ENCODE peak calls at places on chromosome 3, in ten cellular contexts. One of them, this sample, is unnamed.

GRCh38 chr3:119602676-119603075 is 5.0 kb downstream of the PLA1A start:
- DNase-seq in bronchial epithelial cell: no peak
- DNase-seq in K562: no peak
- DNase-seq in A549: no peak
- DNase-seq in HepG2: no peak
- DNase-seq in astrocyte of the spinal cord: no peak
- DNase-seq in NB4: no peak
- DNase-seq in IMR-90: no peak
- DNase-seq in AG09309: no peak
- DNase-seq in cardiac fibroblast: no peak
- DNase-seq in this sample: no peak

GRCh38 chr3:107679911-107680310 is 157.1 kb downstream of the BBX start:
- DNase-seq in bronchial epithelial cell: no peak
- DNase-seq in K562: no peak
- DNase-seq in A549: no peak
- DNase-seq in HepG2: no peak
- DNase-seq in astrocyte of the spinal cord: peak; percentile 17
- DNase-seq in NB4: no peak
- DNase-seq in IMR-90: no peak
- DNase-seq in AG09309: no peak
- DNase-seq in cardiac fibroblast: no peak
- DNase-seq in this sample: no peak

GRCh38 chr3:39147711-39148115 is 5.7 kb downstream of the CSRNP1 start:
- DNase-seq in bronchial epithelial cell: no peak
- DNase-seq in K562: no peak
- DNase-seq in A549: no peak
- DNase-seq in HepG2: no peak
- DNase-seq in astrocyte of the spinal cord: peak; percentile 67
- DNase-seq in NB4: peak; percentile 72
- DNase-seq in IMR-90: peak; percentile 55
- DNase-seq in AG09309: no peak
- DNase-seq in cardiac fibroblast: peak; percentile 69
- DNase-seq in this sample: peak; percentile 66

GRCh38 chr3:183698760-183699159 is 1.2 kb downstream of the YEATS2 start:
- DNase-seq in bronchial epithelial cell: peak; percentile 31
- DNase-seq in K562: no peak
- DNase-seq in A549: no peak
- DNase-seq in HepG2: no peak
- DNase-seq in astrocyte of the spinal cord: peak; percentile 36
- DNase-seq in NB4: peak; percentile 74
- DNase-seq in IMR-90: peak; percentile 33
- DNase-seq in AG09309: no peak
- DNase-seq in cardiac fibroblast: peak; percentile 49
- DNase-seq in this sample: no peak

GRCh38 chr3:108501538-108501937 is 8.9 kb downstream of the MYH15 start:
- DNase-seq in bronchial epithelial cell: no peak
- DNase-seq in K562: no peak
- DNase-seq in A549: no peak
- DNase-seq in HepG2: no peak
- DNase-seq in astrocyte of the spinal cord: no peak
- DNase-seq in NB4: no peak
- DNase-seq in IMR-90: no peak
- DNase-seq in AG09309: no peak
- DNase-seq in cardiac fibroblast: no peak
- DNase-seq in this sample: no peak

GRCh38 chr3:20136231-20136630 is 49.8 kb downstream of the SGO1 start:
- DNase-seq in bronchial epithelial cell: peak; percentile 4
- DNase-seq in K562: no peak
- DNase-seq in A549: no peak
- DNase-seq in HepG2: no peak
- DNase-seq in astrocyte of the spinal cord: peak; percentile 10
- DNase-seq in NB4: no peak
- DNase-seq in IMR-90: peak; percentile 12
- DNase-seq in AG09309: no peak
- DNase-seq in cardiac fibroblast: peak; percentile 3
- DNase-seq in this sample: no peak

GRCh38 chr3:142586803-142587406 is 8.4 kb upstream of the ATR start:
- DNase-seq in bronchial epithelial cell: peak; percentile 82
- DNase-seq in K562: peak; percentile 44
- DNase-seq in A549: peak; percentile 84
- DNase-seq in HepG2: peak; percentile 85
- DNase-seq in astrocyte of the spinal cord: peak; percentile 82
- DNase-seq in NB4: peak; percentile 77
- DNase-seq in IMR-90: peak; percentile 73
- DNase-seq in AG09309: peak; percentile 67
- DNase-seq in cardiac fibroblast: peak; percentile 85
- DNase-seq in this sample: no peak

GRCh38 chr3:158539414-158540014 is 31.5 kb upstream of the MLF1 start:
- DNase-seq in bronchial epithelial cell: peak; percentile 38
- DNase-seq in K562: peak; percentile 18
- DNase-seq in A549: peak; percentile 6
- DNase-seq in HepG2: peak; percentile 46
- DNase-seq in astrocyte of the spinal cord: peak; percentile 72
- DNase-seq in NB4: peak; percentile 61
- DNase-seq in IMR-90: peak; percentile 58
- DNase-seq in AG09309: no peak
- DNase-seq in cardiac fibroblast: peak; percentile 71
- DNase-seq in this sample: no peak

GRCh38 chr3:97102641-97103040 is 288.2 kb downstream of the EPHA6 start:
- DNase-seq in bronchial epithelial cell: no peak
- DNase-seq in K562: no peak
- DNase-seq in A549: no peak
- DNase-seq in HepG2: no peak
- DNase-seq in astrocyte of the spinal cord: peak; percentile 9
- DNase-seq in NB4: no peak
- DNase-seq in IMR-90: no peak
- DNase-seq in AG09309: no peak
- DNase-seq in cardiac fibroblast: no peak
- DNase-seq in this sample: no peak

GRCh38 chr3:56837196-56837955 is 35.6 kb upstream of the ARHGEF3 start:
- DNase-seq in bronchial epithelial cell: peak; percentile 95
- DNase-seq in K562: no peak
- DNase-seq in A549: no peak
- DNase-seq in HepG2: no peak
- DNase-seq in astrocyte of the spinal cord: no peak
- DNase-seq in NB4: no peak
- DNase-seq in IMR-90: no peak
- DNase-seq in AG09309: no peak
- DNase-seq in cardiac fibroblast: no peak
- DNase-seq in this sample: no peak

GRCh38 chr3:162302983-162303624 is 806.5 kb downstream of the OTOL1 start:
- DNase-seq in bronchial epithelial cell: no peak
- DNase-seq in K562: no peak
- DNase-seq in A549: no peak
- DNase-seq in HepG2: no peak
- DNase-seq in astrocyte of the spinal cord: peak; percentile 32
- DNase-seq in NB4: peak; percentile 2
- DNase-seq in IMR-90: peak; percentile 11
- DNase-seq in AG09309: no peak
- DNase-seq in cardiac fibroblast: peak; percentile 16
- DNase-seq in this sample: no peak

GRCh38 chr3:194995922-194996321 is 275.0 kb downstream of the XXYLT1 start:
- DNase-seq in bronchial epithelial cell: no peak
- DNase-seq in K562: no peak
- DNase-seq in A549: no peak
- DNase-seq in HepG2: no peak
- DNase-seq in astrocyte of the spinal cord: no peak
- DNase-seq in NB4: no peak
- DNase-seq in IMR-90: no peak
- DNase-seq in AG09309: no peak
- DNase-seq in cardiac fibroblast: no peak
- DNase-seq in this sample: no peak

GRCh38 chr3:194991338-194991654 is 279.7 kb downstream of the XXYLT1 start:
- DNase-seq in bronchial epithelial cell: no peak
- DNase-seq in K562: no peak
- DNase-seq in A549: no peak
- DNase-seq in HepG2: no peak
- DNase-seq in astrocyte of the spinal cord: no peak
- DNase-seq in NB4: no peak
- DNase-seq in IMR-90: no peak
- DNase-seq in AG09309: no peak
- DNase-seq in cardiac fibroblast: no peak
- DNase-seq in this sample: no peak

GRCh38 chr3:194994551-194994981 is 276.4 kb downstream of the XXYLT1 start:
- DNase-seq in bronchial epithelial cell: no peak
- DNase-seq in K562: no peak
- DNase-seq in A549: no peak
- DNase-seq in HepG2: no peak
- DNase-seq in astrocyte of the spinal cord: no peak
- DNase-seq in NB4: no peak
- DNase-seq in IMR-90: no peak
- DNase-seq in AG09309: no peak
- DNase-seq in cardiac fibroblast: no peak
- DNase-seq in this sample: no peak

GRCh38 chr3:194995334-194995733 is 275.6 kb downstream of the XXYLT1 start:
- DNase-seq in bronchial epithelial cell: no peak
- DNase-seq in K562: no peak
- DNase-seq in A549: no peak
- DNase-seq in HepG2: peak; percentile 72
- DNase-seq in astrocyte of the spinal cord: no peak
- DNase-seq in NB4: no peak
- DNase-seq in IMR-90: no peak
- DNase-seq in AG09309: no peak
- DNase-seq in cardiac fibroblast: no peak
- DNase-seq in this sample: no peak

GRCh38 chr3:194993896-194994295 is 277.1 kb downstream of the XXYLT1 start:
- DNase-seq in bronchial epithelial cell: no peak
- DNase-seq in K562: no peak
- DNase-seq in A549: no peak
- DNase-seq in HepG2: no peak
- DNase-seq in astrocyte of the spinal cord: no peak
- DNase-seq in NB4: no peak
- DNase-seq in IMR-90: no peak
- DNase-seq in AG09309: no peak
- DNase-seq in cardiac fibroblast: no peak
- DNase-seq in this sample: no peak
- TF ChIP-seq CTCF in bronchial epithelial cell: no peak
- TF ChIP-seq CTCF in K562: no peak
- TF ChIP-seq CTCF in A549: no peak
- TF ChIP-seq CTCF in HepG2: no peak
- TF ChIP-seq CTCF in astrocyte of the spinal cord: no peak
- TF ChIP-seq CTCF in NB4: no peak
- TF ChIP-seq CTCF in IMR-90: no peak
- TF ChIP-seq CTCF in AG09309: no peak
- TF ChIP-seq CTCF in cardiac fibroblast: no peak
- TF ChIP-seq CTCF in this sample: no peak

DNA sequence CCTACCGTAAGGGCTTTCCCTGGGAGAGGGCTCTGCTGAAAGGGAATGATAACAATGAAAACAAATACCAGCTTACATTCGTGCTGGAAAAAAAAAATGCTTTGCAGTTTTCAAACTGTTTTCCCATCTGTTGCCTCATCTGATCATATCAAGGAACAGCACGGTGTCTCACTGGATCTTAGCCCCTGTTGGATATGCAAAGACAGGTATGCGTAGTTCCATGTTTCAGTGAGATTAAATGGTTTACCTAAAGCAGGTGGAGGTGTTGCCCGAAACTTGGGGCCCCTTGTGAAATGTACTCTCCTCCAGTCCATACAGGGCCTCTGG is 77.4 kb upstream of the VGLL4 start:
- DNase-seq in bronchial epithelial cell: no peak
- DNase-seq in K562: no peak
- DNase-seq in A549: no peak
- DNase-seq in HepG2: no peak
- DNase-seq in astrocyte of the spinal cord: peak; percentile 3
- DNase-seq in NB4: no peak
- DNase-seq in IMR-90: no peak
- DNase-seq in AG09309: no peak
- DNase-seq in cardiac fibroblast: no peak
- DNase-seq in this sample: no peak
- H3K4me3 ChIP-seq in bronchial epithelial cell: peak overlapping the region; percentile 93
- H3K4me3 ChIP-seq in K562: no peak overlapping the region
- H3K4me3 ChIP-seq in A549: peak overlapping the region; percentile 63
- H3K4me3 ChIP-seq in HepG2: peak overlapping the region; percentile 88
- H3K4me3 ChIP-seq in astrocyte of the spinal cord: no peak overlapping the region
- H3K4me3 ChIP-seq in NB4: no peak overlapping the region
- H3K4me3 ChIP-seq in IMR-90: no peak overlapping the region
- H3K4me3 ChIP-seq in AG09309: no peak overlapping the region
- H3K4me3 ChIP-seq in cardiac fibroblast: no peak overlapping the region
- H3K4me3 ChIP-seq in this sample: peak overlapping the region; percentile 90

GRCh38 chr3:182139627-182140357 is 428.1 kb downstream of the SOX2 start:
- DNase-seq in bronchial epithelial cell: no peak
- DNase-seq in K562: no peak
- DNase-seq in A549: no peak
- DNase-seq in HepG2: no peak
- DNase-seq in astrocyte of the spinal cord: no peak
- DNase-seq in NB4: no peak
- DNase-seq in IMR-90: no peak
- DNase-seq in AG09309: no peak
- DNase-seq in cardiac fibroblast: no peak
- DNase-seq in this sample: no peak
- TF ChIP-seq CTCF in bronchial epithelial cell: no peak
- TF ChIP-seq CTCF in K562: no peak
- TF ChIP-seq CTCF in A549: no peak
- TF ChIP-seq CTCF in HepG2: no peak
- TF ChIP-seq CTCF in astrocyte of the spinal cord: no peak
- TF ChIP-seq CTCF in NB4: no peak
- TF ChIP-seq CTCF in IMR-90: no peak
- TF ChIP-seq CTCF in AG09309: no peak
- TF ChIP-seq CTCF in cardiac fibroblast: no peak
- TF ChIP-seq CTCF in this sample: no peak

GRCh38 chr3:130897316-130897715 is 3.4 kb downstream of the ATP2C1 start:
- DNase-seq in bronchial epithelial cell: no peak
- DNase-seq in K562: no peak
- DNase-seq in A549: no peak
- DNase-seq in HepG2: no peak
- DNase-seq in astrocyte of the spinal cord: no peak
- DNase-seq in NB4: no peak
- DNase-seq in IMR-90: no peak
- DNase-seq in AG09309: no peak
- DNase-seq in cardiac fibroblast: no peak
- DNase-seq in this sample: no peak

GRCh38 chr3:130894873-130895330 is 1.0 kb downstream of the ATP2C1 start:
- DNase-seq in bronchial epithelial cell: no peak
- DNase-seq in K562: no peak
- DNase-seq in A549: no peak
- DNase-seq in HepG2: no peak
- DNase-seq in astrocyte of the spinal cord: peak; percentile 27
- DNase-seq in NB4: no peak
- DNase-seq in IMR-90: peak; percentile 17
- DNase-seq in AG09309: no peak
- DNase-seq in cardiac fibroblast: peak; percentile 23
- DNase-seq in this sample: no peak

GRCh38 chr3:130894130-130894872 is 417 bp downstream of the ATP2C1 start:
- DNase-seq in bronchial epithelial cell: no peak
- DNase-seq in K562: peak; percentile 50
- DNase-seq in A549: peak; percentile 4
- DNase-seq in HepG2: peak; percentile 2
- DNase-seq in astrocyte of the spinal cord: peak; percentile 26
- DNase-seq in NB4: peak; percentile 54
- DNase-seq in IMR-90: no peak
- DNase-seq in AG09309: no peak
- DNase-seq in cardiac fibroblast: peak; percentile 29
- DNase-seq in this sample: peak; percentile 72

GRCh38 chr3:130895690-130896089 is 1.8 kb downstream of the ATP2C1 start:
- DNase-seq in bronchial epithelial cell: no peak
- DNase-seq in K562: no peak
- DNase-seq in A549: no peak
- DNase-seq in HepG2: no peak
- DNase-seq in astrocyte of the spinal cord: no peak
- DNase-seq in NB4: no peak
- DNase-seq in IMR-90: no peak
- DNase-seq in AG09309: no peak
- DNase-seq in cardiac fibroblast: no peak
- DNase-seq in this sample: no peak

GRCh38 chr3:130896101-130896500 is 2.2 kb downstream of the ATP2C1 start:
- DNase-seq in bronchial epithelial cell: no peak
- DNase-seq in K562: no peak
- DNase-seq in A549: no peak
- DNase-seq in HepG2: no peak
- DNase-seq in astrocyte of the spinal cord: no peak
- DNase-seq in NB4: peak; percentile 34
- DNase-seq in IMR-90: no peak
- DNase-seq in AG09309: no peak
- DNase-seq in cardiac fibroblast: no peak
- DNase-seq in this sample: no peak
- H3K4me3 ChIP-seq in bronchial epithelial cell: no peak overlapping the region
- H3K4me3 ChIP-seq in K562: peak overlapping the region; percentile 86
- H3K4me3 ChIP-seq in A549: no peak overlapping the region
- H3K4me3 ChIP-seq in HepG2: peak overlapping the region; percentile 19
- H3K4me3 ChIP-seq in astrocyte of the spinal cord: peak overlapping the region; percentile 92
- H3K4me3 ChIP-seq in NB4: peak overlapping the region; percentile 82
- H3K4me3 ChIP-seq in IMR-90: no peak overlapping the region
- H3K4me3 ChIP-seq in AG09309: peak overlapping the region; percentile 16
- H3K4me3 ChIP-seq in cardiac fibroblast: peak overlapping the region; percentile 91
- H3K4me3 ChIP-seq in this sample: peak overlapping the region; percentile 83

This sample was measured in psoas muscle.